ENCODE peak calls at places on chromosomes 7 and 10, in five cellular contexts. C is psoas muscle, Y is kidney epithelial cell, J is lower leg skin, W is AG09309. K is an unnamed sample.

GRCh38 chr10:71742301-71743098 is 22.9 kb upstream of the C10orf105 start:
- DNase-seq in C (no peak), Y (no peak), J (no peak), W (no peak), K (no peak)

GRCh38 chr7:18770154-18770807 is 274.7 kb downstream of the HDAC9 start:
- DNase-seq in C (no peak), Y (peak; percentile 47), J (no peak), W (peak; percentile 68), K (peak; percentile 74)

GRCh38 chr7:112892263-112892662 is 102.1 kb upstream of the TMEM168 start:
- DNase-seq in C (no peak), Y (no peak), J (no peak), W (peak; percentile 3), K (no peak)

GRCh38 chr10:44647877-44648542 is 263.1 kb upstream of the CXCL12 start:
- DNase-seq in C (peak; percentile 21), Y (peak; percentile 41), J (no peak), W (peak; percentile 78), K (peak; percentile 56)

GRCh38 chr7:11541330-11541729 is 290.7 kb downstream of the THSD7A start:
- DNase-seq in C (no peak), Y (no peak), J (no peak), W (no peak), K (no peak)

GRCh38 chr10:22504766-22505165 is 159.5 kb downstream of the SPAG6 start:
- DNase-seq in C (no peak), Y (no peak), J (no peak), W (no peak), K (no peak)

GRCh38 chr10:8174762-8175161 is 120.3 kb downstream of the GATA3 start:
- DNase-seq in C (no peak), Y (no peak), J (no peak), W (no peak), K (no peak)

GRCh38 chr10:6525599-6526160 is 54.4 kb downstream of the PRKCQ start:
- DNase-seq in C (no peak), Y (no peak), J (no peak), W (no peak), K (no peak)

GRCh38 chr10:76432274-76433012 is 1001.0 kb downstream of the LRMDA start:
- DNase-seq in C (peak; percentile 28), Y (no peak), J (peak; percentile 62), W (no peak), K (peak; percentile 56)

GRCh38 chr7:148700693-148701092 is 2.0 kb downstream of the CUL1 start:
- DNase-seq in C (no peak), Y (no peak), J (no peak), W (no peak), K (no peak)

GRCh38 chr7:137151056-137151731 is 192.3 kb downstream of the PTN start:
- DNase-seq in C (no peak), Y (no peak), J (no peak), W (no peak), K (no peak)

GRCh38 chr7:33888206-33888605 is 17.1 kb upstream of the BMPER start:
- DNase-seq in C (no peak), Y (no peak), J (no peak), W (no peak), K (no peak)

GRCh38 chr10:116475866-116476265 is 48.2 kb downstream of the PNLIPRP3 start:
- DNase-seq in C (no peak), Y (no peak), J (no peak), W (no peak), K (no peak)

GRCh38 chr7:78052112-78052511 is 253.5 kb downstream of the PHTF2 start:
- DNase-seq in C (no peak), Y (no peak), J (no peak), W (no peak), K (no peak)

GRCh38 chr7:151485006-151485732 is 34.5 kb downstream of the RHEB start:
- DNase-seq in C (no peak), Y (peak; percentile 37), J (no peak), W (peak; percentile 55), K (no peak)

GRCh38 chr7:3436746-3437145 is 135.7 kb downstream of the SDK1 start:
- DNase-seq in C (no peak), Y (no peak), J (no peak), W (no peak), K (no peak)

GRCh38 chr10:21363087-21363752 is 162.3 kb downstream of the SKIDA1 start:
- DNase-seq in C (no peak), Y (no peak), J (no peak), W (no peak), K (no peak)

GRCh38 chr7:105524840-105525239 is 2.8 kb upstream of the PUS7 start:
- DNase-seq in C (no peak), Y (no peak), J (no peak), W (no peak), K (no peak)

GRCh38 chr7:92461027-92462003 is 14.0 kb downstream of the GATAD1 start:
- DNase-seq in C (no peak), Y (no peak), J (no peak), W (no peak), K (no peak)

GRCh38 chr10:37754538-37755323 is 102.7 kb downstream of the ZNF248 start:
- DNase-seq in C (no peak), Y (no peak), J (no peak), W (peak; percentile 5), K (no peak)

GRCh38 chr7:24905996-24906770 is 73.8 kb downstream of the OSBPL3 start:
- DNase-seq in C (no peak), Y (peak; percentile 54), J (no peak), W (no peak), K (no peak)

GRCh38 chr7:33882040-33882800 is 23.1 kb upstream of the BMPER start:
- DNase-seq in C (peak; percentile 36), Y (no peak), J (peak; percentile 40), W (no peak), K (no peak)

GRCh38 chr7:82264752-82265305 is 178.7 kb downstream of the CACNA2D1 start:
- DNase-seq in C (no peak), Y (no peak), J (no peak), W (no peak), K (no peak)

GRCh38 chr10:51214897-51215227 is 140.6 kb downstream of the PRKG1 start:
- DNase-seq in C (no peak), Y (no peak), J (no peak), W (no peak), K (no peak)

GRCh38 chr7:20839987-20840386 is 53.3 kb upstream of the SP8 start:
- DNase-seq in C (no peak), Y (no peak), J (no peak), W (no peak), K (no peak)

GRCh38 chr7:47153571-47153970 is 428.3 kb downstream of the TNS3 start:
- DNase-seq in C (no peak), Y (no peak), J (no peak), W (no peak), K (no peak)

GRCh38 chr10:133158756-133159610 is 1.0 kb upstream of the KNDC1 start:
- DNase-seq in C (no peak), Y (no peak), J (no peak), W (no peak), K (no peak)

GRCh38 chr7:121076350-121077164 is 88.0 kb downstream of the CPED1 start:
- DNase-seq in C (no peak), Y (peak; percentile 63), J (no peak), W (no peak), K (peak; percentile 28)

GRCh38 chr7:20229652-20230500 is 12.7 kb upstream of the MACC1 start:
- DNase-seq in C (no peak), Y (peak; percentile 65), J (no peak), W (peak; percentile 59), K (peak; percentile 63)

GRCh38 chr10:6195891-6196290 is 6.8 kb upstream of the PFKFB3 start:
- DNase-seq in C (no peak), Y (no peak), J (peak; percentile 72), W (no peak), K (no peak)

GRCh38 chr7:81187768-81188167 is 268.9 kb upstream of the SEMA3C start:
- DNase-seq in C (no peak), Y (no peak), J (no peak), W (no peak), K (no peak)

GRCh38 chr10:30559118-30559684 is 70.4 kb downstream of the LYZL2 start:
- DNase-seq in C (no peak), Y (no peak), J (no peak), W (no peak), K (no peak)

GRCh38 chr7:21911341-21911875 is 34.3 kb downstream of the CDCA7L start:
- DNase-seq in C (no peak), Y (no peak), J (no peak), W (peak; percentile 91), K (peak; percentile 92)

GRCh38 chr10:33616921-33617320 is 282.5 kb upstream of the NRP1 start:
- DNase-seq in C (no peak), Y (no peak), J (no peak), W (no peak), K (no peak)

GRCh38 chr7:128053023-128053422 is 21.8 kb upstream of the LRRC4 start:
- DNase-seq in C (no peak), Y (no peak), J (no peak), W (no peak), K (no peak)

GRCh38 chr10:62057359-62057758 is 155.9 kb downstream of the ARID5B start:
- DNase-seq in C (no peak), Y (no peak), J (peak; percentile 50), W (no peak), K (no peak)
- H3K4me3 ChIP-seq in C (peak overlapping the region; percentile 83), Y (no peak overlapping the region), J (no peak overlapping the region), W (no peak overlapping the region), K (peak overlapping the region; percentile 6)

GRCh38 chr10:113720386-113720785 is 31.1 kb upstream of the PLEKHS1 start:
- DNase-seq in C (no peak), Y (no peak), J (no peak), W (no peak), K (no peak)

GRCh38 chr10:113713297-113713982 is 33.7 kb downstream of the CASP7 start:
- DNase-seq in C (no peak), Y (no peak), J (no peak), W (no peak), K (no peak)

GRCh38 chr10:113716109-113717010 is 35.1 kb upstream of the PLEKHS1 start:
- DNase-seq in C (no peak), Y (no peak), J (no peak), W (no peak), K (no peak)

GRCh38 chr10:113718974-113719822 is 32.3 kb upstream of the PLEKHS1 start:
- DNase-seq in C (no peak), Y (no peak), J (no peak), W (no peak), K (no peak)
- H3K4me3 ChIP-seq in C (no peak overlapping the region), Y (no peak overlapping the region), J (no peak overlapping the region), W (no peak overlapping the region), K (no peak overlapping the region)

GRCh38 chr10:16437540-16437894 is 707 bp downstream of the PTER start:
- DNase-seq in C (no peak), Y (no peak), J (no peak), W (no peak), K (no peak)
- H3K4me3 ChIP-seq in C (peak overlapping the region; percentile 92), Y (peak overlapping the region; percentile 61), J (no peak overlapping the region), W (peak overlapping the region; percentile 56), K (peak overlapping the region; percentile 69)

GRCh38 chr7:29192811-29193210 is 1.8 kb upstream of the CHN2 start:
- DNase-seq in C (no peak), Y (no peak), J (no peak), W (no peak), K (no peak)

GRCh38 chr7:29192284-29192683 is 2.3 kb upstream of the CHN2 start:
- DNase-seq in C (no peak), Y (no peak), J (no peak), W (no peak), K (no peak)

GRCh38 chr7:29193316-29194205 is 1.0 kb upstream of the CHN2 start:
- DNase-seq in C (no peak), Y (no peak), J (no peak), W (no peak), K (no peak)

GRCh38 chr7:29194594-29195417 is at the start of gene CHN2:
- DNase-seq in C (peak; percentile 58), Y (no peak), J (peak; percentile 53), W (no peak), K (no peak)

GRCh38 chr7:29194206-29194593 is 375 bp upstream of the CHN2 start:
- DNase-seq in C (peak; percentile 21), Y (no peak), J (no peak), W (no peak), K (no peak)
- H3K4me3 ChIP-seq in C (peak overlapping the region; percentile 71), Y (peak overlapping the region; percentile 66), J (peak overlapping the region; percentile 52), W (peak overlapping the region; percentile 36), K (peak overlapping the region; percentile 36)